ENCODE peak calls at places on chromosomes 5 and 9, in eight cellular contexts. B is substantia nigra; S is gastrocnemius medialis; W is LoVo; I is NCI-H345; N is caudate nucleus; H is EL; C is stimulated activated CD4-positive, alpha-beta T cell treated with anti-CD3 and anti-CD28 coated beads, Interleukin-1b, Interleukin-23, amount 100 ng/mL, for 48 hours. T is an unnamed sample.
A peak's percentile ranks its signal among the peaks of the same experiment; 100 is the strongest.

GRCh38 chr5:10831416-10831815 is 70.4 kb upstream of the DAP start:
- DNase-seq in B (no peak), S (no peak), W (no peak), I (no peak), N (no peak), H (peak; percentile 89), C (no peak), T (no peak)

GRCh38 chr5:39998518-39998917 is 573.7 kb upstream of the DAB2 start:
- DNase-seq in B (no peak), S (no peak), W (no peak), I (no peak), N (no peak), H (peak; percentile 6), C (no peak), T (no peak)

GRCh38 chr5:12825163-12825562 is 920.9 kb upstream of the CTNND2 start:
- DNase-seq in B (no peak), S (no peak), W (no peak), I (no peak), N (no peak), H (no peak), C (no peak), T (no peak)

GRCh38 chr5:153629027-153629426 is 138.6 kb downstream of the GRIA1 start:
- DNase-seq in B (peak; percentile 11), S (no peak), W (peak; percentile 19), I (no peak), N (peak; percentile 25), H (peak; percentile 99), C (no peak), T (peak; percentile 1)

GRCh38 chr5:140114341-140115185 is 654 bp downstream of the PURA start:
- DNase-seq in B (peak; percentile 62), S (peak; percentile 66), W (peak; percentile 16), I (peak; percentile 27), N (no peak), H (peak; percentile 65), C (peak; percentile 39), T (peak; percentile 77)

GRCh38 chr5:131987251-131987650 is 24.2 kb downstream of the ACSL6 start:
- DNase-seq in B (no peak), S (peak; percentile 6), W (no peak), I (no peak), N (no peak), H (no peak), C (no peak), T (no peak)

GRCh38 chr9:126421567-126422428 is 95.2 kb downstream of the MVB12B start:
- DNase-seq in B (no peak), S (peak; percentile 59), W (no peak), I (peak; percentile 82), N (no peak), H (no peak), C (no peak), T (no peak)

GRCh38 chr5:138936225-138936967 is 61.3 kb upstream of the LRRTM2 start:
- DNase-seq in B (no peak), S (no peak), W (no peak), I (no peak), N (no peak), H (no peak), C (no peak), T (no peak)

T was measured in NB4.